ENCODE peak calls at places on chromosomes 3 and 15, in ten cellular contexts. B is activated CD4-positive, alpha-beta T cell treated with anti-CD3 and anti-CD28 coated beads for 4 hours; W is AG04449; G is NK-92 treated with Interleukin-12 subunit alpha and Interleukin-12 subunit beta, amount 100 ng/mL, for 24 hours; E is keratinocyte; I is activated T-cell treated with anti-CD3 and anti-CD28 coated beads, Interleukin-2, amount 50 U/mL, for 72 hours; O is esophagus squamous epithelium; H is WERI-Rb-1; J is astrocyte of the hippocampus; R is mucosa of descending colon. Y is an unnamed sample.

GRCh38 chr3:25043181-25043580 is 384.9 kb upstream of the RARB start:
- DNase-seq in B (no peak), W (no peak), G (no peak), E (no peak), I (no peak), O (no peak), H (no peak), J (no peak), R (no peak), Y (no peak)

GRCh38 chr3:24548278-24548677 is 53.6 kb upstream of the THRB start:
- DNase-seq in B (no peak), W (no peak), G (no peak), E (no peak), I (no peak), O (no peak), H (no peak), J (peak), R (no peak), Y (peak)

GRCh38 chr3:66350601-66351000 is 129.8 kb downstream of the SLC25A26 start:
- DNase-seq in B (no peak), W (no peak), G (no peak), E (no peak), I (no peak), O (no peak), H (no peak), J (peak), R (no peak), Y (no peak)

GRCh38 chr3:8767667-8768363 is 1.6 kb downstream of the OXTR start:
- DNase-seq in B (no peak), W (no peak), G (no peak), E (peak), I (peak), O (no peak), H (no peak), J (peak), R (peak), Y (peak)

GRCh38 chr3:50806031-50806430 is 131.3 kb downstream of the DOCK3 start:
- DNase-seq in B (no peak), W (no peak), G (no peak), E (no peak), I (no peak), O (no peak), H (no peak), J (no peak), R (no peak), Y (no peak)

GRCh38 chr3:197809356-197810020 is 18.4 kb downstream of the LRCH3 start:
- DNase-seq in B (no peak), W (peak), G (no peak), E (no peak), I (no peak), O (no peak), H (no peak), J (peak), R (no peak), Y (peak)

GRCh38 chr3:177234121-177234520 is 36.8 kb upstream of the TBL1XR1 start:
- DNase-seq in B (no peak), W (no peak), G (no peak), E (no peak), I (no peak), O (no peak), H (no peak), J (no peak), R (no peak), Y (no peak)

GRCh38 chr15:63156086-63156707 is 1.1 kb downstream of the RPS27L start:
- DNase-seq in B (no peak), W (no peak), G (no peak), E (no peak), I (no peak), O (no peak), H (no peak), J (peak), R (no peak), Y (no peak)

GRCh38 chr3:130773371-130773770 is 26.7 kb upstream of the PIK3R4 start:
- DNase-seq in B (no peak), W (no peak), G (no peak), E (no peak), I (no peak), O (no peak), H (no peak), J (peak), R (no peak), Y (no peak)

GRCh38 chr3:126985143-126985985 is 2.4 kb downstream of the PLXNA1 start:
- DNase-seq in B (no peak), W (no peak), G (no peak), E (no peak), I (no peak), O (no peak), H (no peak), J (peak), R (no peak), Y (no peak)

GRCh38 chr15:74129411-74130088 is 836 bp upstream of the ISLR2 start:
- DNase-seq in B (no peak), W (no peak), G (no peak), E (no peak), I (no peak), O (no peak), H (no peak), J (peak), R (no peak), Y (no peak)

GRCh38 chr15:63973212-63974009 is 72.9 kb downstream of the DAPK2 start:
- DNase-seq in B (no peak), W (peak), G (no peak), E (no peak), I (no peak), O (no peak), H (no peak), J (peak), R (no peak), Y (no peak)

GRCh38 chr15:65354835-65355172 is 23.0 kb downstream of the IGDCC3 start:
- DNase-seq in B (no peak), W (no peak), G (no peak), E (no peak), I (no peak), O (no peak), H (no peak), J (no peak), R (no peak), Y (no peak)

GRCh38 chr3:30605706-30606300 is 598 bp upstream of the TGFBR2 start:
- DNase-seq in B (no peak), W (no peak), G (no peak), E (no peak), I (no peak), O (no peak), H (no peak), J (no peak), R (no peak), Y (no peak)

GRCh38 chr3:107370902-107371301 is 6.3 kb upstream of the CCDC54 start:
- DNase-seq in B (no peak), W (no peak), G (no peak), E (no peak), I (no peak), O (no peak), H (no peak), J (no peak), R (no peak), Y (no peak)

GRCh38 chr3:24640330-24640877 is 145.8 kb upstream of the THRB start:
- DNase-seq in B (no peak), W (no peak), G (no peak), E (no peak), I (no peak), O (no peak), H (no peak), J (peak), R (no peak), Y (no peak)

GRCh38 chr3:53342353-53342752 is 5.0 kb downstream of the DCP1A start:
- DNase-seq in B (no peak), W (no peak), G (no peak), E (no peak), I (no peak), O (no peak), H (no peak), J (peak), R (peak), Y (no peak)

GRCh38 chr15:69474846-69475455 is 22.3 kb downstream of the RPLP1 start:
- DNase-seq in B (no peak), W (no peak), G (no peak), E (no peak), I (no peak), O (no peak), H (no peak), J (no peak), R (no peak), Y (peak)

GRCh38 chr15:73685561-73685960 is 1.4 kb downstream of the CD276 start:
- DNase-seq in B (no peak), W (no peak), G (no peak), E (no peak), I (no peak), O (no peak), H (no peak), J (peak), R (no peak), Y (no peak)

GRCh38 chr3:134355416-134355815 is 18.8 kb downstream of the AMOTL2 start:
- DNase-seq in B (no peak), W (no peak), G (no peak), E (no peak), I (no peak), O (no peak), H (peak), J (peak), R (peak), Y (no peak)

GRCh38 chr3:60250210-60250609 is 1001.0 kb downstream of the FHIT start:
- DNase-seq in B (no peak), W (no peak), G (no peak), E (no peak), I (no peak), O (no peak), H (no peak), J (no peak), R (no peak), Y (no peak)

GRCh38 chr15:52100807-52101206 is 11.8 kb downstream of the BCL2L10 start:
- DNase-seq in B (no peak), W (peak), G (no peak), E (no peak), I (peak), O (no peak), H (no peak), J (peak), R (peak), Y (peak)

GRCh38 chr3:59503441-59503840 is 453.6 kb upstream of the CFAP20DC start:
- DNase-seq in B (no peak), W (no peak), G (no peak), E (no peak), I (no peak), O (no peak), H (no peak), J (no peak), R (no peak), Y (no peak)

GRCh38 chr3:102605146-102605545 is 170.3 kb downstream of the ZPLD1 start:
- DNase-seq in B (no peak), W (no peak), G (no peak), E (no peak), I (no peak), O (no peak), H (no peak), J (no peak), R (no peak), Y (no peak)

GRCh38 chr3:76051145-76051544 is 265.8 kb upstream of the ZNF717 start:
- DNase-seq in B (no peak), W (no peak), G (no peak), E (no peak), I (no peak), O (no peak), H (no peak), J (no peak), R (no peak), Y (no peak)

GRCh38 chr3:172701758-172702157 is 9.1 kb downstream of the NCEH1 start:
- DNase-seq in B (no peak), W (no peak), G (no peak), E (no peak), I (no peak), O (no peak), H (no peak), J (no peak), R (no peak), Y (no peak)

GRCh38 chr3:137105277-137105977 is 147.6 kb downstream of the IL20RB start:
- DNase-seq in B (peak), W (no peak), G (no peak), E (no peak), I (peak), O (no peak), H (peak), J (peak), R (no peak), Y (peak)

GRCh38 chr15:71451080-71451479 is 335.8 kb downstream of the THSD4 start:
- DNase-seq in B (no peak), W (no peak), G (no peak), E (no peak), I (no peak), O (no peak), H (peak), J (no peak), R (no peak), Y (no peak)

GRCh38 chr3:64237083-64237482 is 11.8 kb upstream of the PRICKLE2 start:
- DNase-seq in B (no peak), W (no peak), G (no peak), E (no peak), I (no peak), O (no peak), H (no peak), J (no peak), R (no peak), Y (no peak)

GRCh38 chr15:89912674-89913396 is at the start of gene ARPIN:
- DNase-seq in B (no peak), W (no peak), G (no peak), E (no peak), I (no peak), O (no peak), H (peak), J (peak), R (peak), Y (peak)

GRCh38 chr3:149702691-149703426 is 45.0 kb upstream of the WWTR1 start:
- DNase-seq in B (no peak), W (peak), G (no peak), E (peak), I (peak), O (no peak), H (no peak), J (peak), R (no peak), Y (peak)

GRCh38 chr15:38247336-38247735 is 5.3 kb upstream of the SPRED1 start:
- DNase-seq in B (no peak), W (no peak), G (no peak), E (no peak), I (no peak), O (no peak), H (no peak), J (no peak), R (no peak), Y (no peak)

GRCh38 chr3:128274837-128275236 is 121.6 kb downstream of the EEFSEC start:
- DNase-seq in B (no peak), W (peak), G (no peak), E (no peak), I (no peak), O (no peak), H (no peak), J (peak), R (no peak), Y (peak)